ENCODE peak calls at places on chromosomes 2 and 18, in four cellular contexts. V, B, T and P are unnamed samples.

GRCh38 chr2:8520791-8521344 is 161.0 kb upstream of the ID2 start:
- ATAC-seq in T (peak; percentile 43), B (no peak), V (no peak), P (no peak)

GRCh38 chr18:41982942-41983660 is 28.1 kb downstream of the PIK3C3 start:
- ATAC-seq in V (no peak), B (no peak), T (peak; percentile 94), P (no peak)

GRCh38 chr2:84846732-84847131 is 34.2 kb downstream of the TRABD2A start:
- ATAC-seq in T (no peak), V (no peak), B (no peak), P (no peak)

GRCh38 chr2:19068206-19068605 is 290.2 kb downstream of the OSR1 start:
- ATAC-seq in B (no peak), V (no peak), T (no peak), P (no peak)

GRCh38 chr2:238145851-238146250 is 7.4 kb downstream of the KLHL30 start:
- ATAC-seq in V (no peak), T (no peak), B (peak; percentile 25), P (no peak)

GRCh38 chr2:102975996-102976636 is 214.3 kb downstream of the TMEM182 start:
- ATAC-seq in T (peak; percentile 82), B (peak; percentile 88), V (peak; percentile 99), P (no peak)

GRCh38 chr2:88865801-88866353 is 174.4 kb downstream of the RPIA start:
- ATAC-seq in T (peak; percentile 78), V (no peak), B (no peak), P (no peak)

GRCh38 chr18:76988827-76989646 is 143.5 kb downstream of the MBP start:
- ATAC-seq in T (no peak), V (no peak), B (no peak), P (no peak)

GRCh38 chr2:3712841-3713503 is 9.6 kb downstream of the DCDC2C start:
- ATAC-seq in T (no peak), V (no peak), B (no peak), P (peak; percentile 50)

GRCh38 chr2:182050333-182050855 is 64.7 kb downstream of the PPP1R1C start:
- ATAC-seq in B (no peak), V (no peak), T (no peak), P (no peak)

GRCh38 chr2:118539290-118539689 is 308.2 kb downstream of the EN1 start:
- ATAC-seq in B (peak; percentile 75), T (peak; percentile 49), V (peak; percentile 79), P (no peak)

GRCh38 chr18:68766433-68766832 is 31.4 kb upstream of the CCDC102B start:
- ATAC-seq in B (no peak), T (no peak), V (no peak), P (no peak)

GRCh38 chr2:183543731-183544130 is 419.5 kb downstream of the NUP35 start:
- ATAC-seq in T (peak; percentile 99), V (peak; percentile 47), B (no peak), P (no peak)

GRCh38 chr2:235940330-235940729 is 227.9 kb downstream of the GBX2 start:
- ATAC-seq in V (no peak), B (peak; percentile 93), T (no peak), P (peak; percentile 78)

DNA sequence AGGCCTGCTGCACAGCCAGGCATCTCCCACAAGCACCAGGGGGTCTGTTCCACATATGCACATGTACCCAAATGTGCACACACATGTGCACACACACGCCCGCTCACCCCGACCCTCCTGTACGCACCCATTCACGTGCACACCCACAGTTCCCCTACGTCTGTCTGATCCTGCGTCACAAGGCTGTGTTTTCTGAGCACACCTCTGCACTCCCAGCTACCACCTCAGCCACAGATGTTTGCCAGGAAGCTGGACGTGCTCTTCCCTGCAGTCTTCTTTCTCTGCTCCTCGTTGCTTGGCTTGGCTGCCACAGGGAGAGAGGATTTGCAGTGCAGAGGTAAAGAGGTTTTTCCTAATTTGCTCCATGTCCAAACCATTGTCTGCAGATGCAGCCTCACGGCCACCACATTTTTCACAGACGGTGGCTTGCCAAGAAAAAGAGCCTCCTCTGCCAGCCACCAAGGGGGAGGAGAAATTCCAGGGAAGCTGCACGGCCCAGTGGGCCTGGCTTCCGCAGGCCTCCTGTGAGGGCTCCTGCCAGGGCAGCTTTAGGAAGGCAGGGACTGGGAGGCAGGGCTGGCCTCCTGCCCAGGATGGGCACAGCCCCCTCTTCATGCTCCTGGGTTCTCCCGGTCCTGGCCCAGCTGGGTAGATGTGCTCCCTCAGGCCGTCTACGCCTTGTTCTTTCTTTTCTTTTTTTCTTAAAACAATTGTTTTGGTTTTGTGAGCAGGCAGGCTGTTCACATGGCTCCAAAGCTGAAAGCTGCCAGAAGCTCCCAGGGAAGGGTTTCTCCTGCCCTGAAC is 29.2 kb upstream of the HS6ST1 start:
- ATAC-seq in B (no peak), V (peak; percentile 40), T (no peak), P (peak; percentile 95)
- TF ChIP-seq POLR2AphosphoS5 in B (no peak), V (no peak), T (no peak), P (peak; percentile 60)

GRCh38 chr2:134396493-134396892 is 142.6 kb downstream of the MGAT5 start:
- ATAC-seq in V (peak; percentile 76), T (no peak), B (no peak), P (no peak)
- H3K4me3 ChIP-seq in V (no peak overlapping the region), T (no peak overlapping the region), B (no peak overlapping the region), P (no peak overlapping the region)

GRCh38 chr2:38097611-38098350 is 21.8 kb upstream of the CYP1B1 start:
- ATAC-seq in V (no peak), T (no peak), B (no peak), P (no peak)
- H3K4me1 ChIP-seq in V (no peaks in the 10 kb centered on the region), T (peaks cover 34% of the 10 kb centered on the region), B (no peaks in the 10 kb centered on the region), P (no peaks in the 10 kb centered on the region)

DNA sequence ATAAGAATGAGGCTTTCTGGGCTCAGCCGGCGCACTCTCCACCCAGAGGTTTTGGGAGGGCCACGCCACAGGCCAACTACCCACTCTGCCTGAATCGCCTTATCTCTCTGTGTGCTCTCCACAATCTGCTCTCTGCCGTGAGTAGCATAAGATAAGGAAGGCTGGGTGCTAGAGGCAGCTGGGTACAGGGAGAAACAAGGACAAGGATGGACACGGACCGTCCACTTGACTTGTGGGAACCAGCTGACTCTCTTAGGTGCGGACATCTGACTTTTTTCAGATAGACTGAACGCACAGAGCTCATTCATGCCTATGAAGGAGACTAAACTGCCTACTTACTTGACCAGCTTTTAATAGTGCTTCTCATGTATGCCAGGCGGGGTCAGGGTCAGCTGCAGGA is 14.3 kb downstream of the NPAS2 start:
- ATAC-seq in B (no peak), T (no peak), V (no peak), P (no peak)
- TF ChIP-seq POLR2AphosphoS5 in B (no peak), T (no peak), V (no peak), P (no peak)